ENCODE peak calls at places on chromosomes 3 and 15, in five cellular contexts. E is Peyer's patch, U is upper lobe of right lung, K is adrenal gland, Q is HTR-8/SVneo. B is an unnamed sample.

GRCh38 chr15:70096215-70096974 is 1.3 kb downstream of the TLE3 start:
- DNase-seq in U (peak), K (peak), Q (peak), E (peak), B (peak)

GRCh38 chr15:99345832-99346462 is 94.7 kb downstream of the LRRC28 start:
- DNase-seq in E (no peak), K (no peak), Q (no peak), U (no peak), B (no peak)

GRCh38 chr3:125326957-125327356 is 48.2 kb downstream of the ZNF148 start:
- DNase-seq in U (no peak), E (no peak), Q (no peak), K (no peak), B (no peak)

GRCh38 chr3:112676659-112677234 is 35.8 kb upstream of the CCDC80 start:
- DNase-seq in E (peak), K (peak), U (peak), Q (peak), B (peak)

GRCh38 chr3:184491867-184492615 is 69.5 kb upstream of the EPHB3 start:
- DNase-seq in E (no peak), K (no peak), U (peak), Q (no peak), B (no peak)

GRCh38 chr15:99187886-99188285 is 61.5 kb downstream of the TTC23 start:
- DNase-seq in U (no peak), K (no peak), E (no peak), Q (no peak), B (no peak)

GRCh38 chr15:29139072-29139471 is 130.6 kb downstream of the NSMCE3 start:
- DNase-seq in U (no peak), Q (no peak), E (peak), K (no peak), B (no peak)

GRCh38 chr15:39613861-39614260 is 33.0 kb downstream of the THBS1 start:
- DNase-seq in Q (no peak), U (no peak), E (no peak), K (no peak), B (no peak)

GRCh38 chr15:74196175-74196574 is 6.4 kb downstream of the STRA6 start:
- DNase-seq in U (no peak), Q (peak), K (no peak), E (peak), B (no peak)

GRCh38 chr3:9153763-9154601 is 95.5 kb downstream of the SRGAP3 start:
- DNase-seq in U (no peak), E (no peak), Q (no peak), K (no peak), B (no peak)

GRCh38 chr15:63203451-63204090 is 14.2 kb downstream of the RAB8B start:
- DNase-seq in U (no peak), E (peak), Q (no peak), K (no peak), B (no peak)

GRCh38 chr3:39432342-39432741 is 25.8 kb downstream of the RPSA start:
- DNase-seq in Q (no peak), U (no peak), E (no peak), K (no peak), B (no peak)

GRCh38 chr3:35638640-35639250 is 580 bp upstream of the ARPP21 start:
- DNase-seq in K (no peak), E (no peak), U (no peak), Q (no peak), B (no peak)

GRCh38 chr15:78263907-78264303 is 457 bp upstream of the DNAJA4 start:
- DNase-seq in U (no peak), Q (no peak), K (peak), E (no peak), B (no peak)

B was measured in nephron progenitor cell.